ENCODE peak calls at places on chromosomes 13 and 19, in five cellular contexts. J is uterus, S is GM23248, Q is aorta, N is iPS DF 6.9. F is an unnamed sample.

GRCh38 chr19:9721861-9722260 is 46.7 kb downstream of the ZNF846 start:
- DNase-seq in N (no peak), Q (no peak), S (no peak), J (no peak), F (peak)

GRCh38 chr13:43785681-43786471 is 896 bp downstream of the ENOX1 start:
- DNase-seq in S (peak), N (no peak), J (peak), Q (peak), F (no peak)

GRCh38 chr19:2982556-2982955 is 5.2 kb downstream of the TLE6 start:
- DNase-seq in J (no peak), S (no peak), N (no peak), Q (no peak), F (no peak)

GRCh38 chr19:56085571-56086275 is 35.4 kb downstream of the ZNF787 start:
- DNase-seq in J (no peak), S (peak), N (no peak), Q (no peak), F (no peak)

GRCh38 chr13:102868366-102868936 is 22.6 kb downstream of the ERCC5 start:
- DNase-seq in J (no peak), N (no peak), S (peak), Q (no peak), F (no peak)

GRCh38 chr13:74009100-74009668 is 125.0 kb downstream of the KLF12 start:
- DNase-seq in J (no peak), N (no peak), Q (no peak), S (no peak), F (no peak)

GRCh38 chr19:15113245-15114152 is 6.3 kb downstream of the SYDE1 start:
- DNase-seq in Q (peak), N (peak), S (no peak), J (no peak), F (no peak)

GRCh38 chr13:94464771-94465170 is 14.7 kb downstream of the DCT start:
- DNase-seq in S (peak), N (no peak), Q (no peak), J (no peak), F (no peak)

GRCh38 chr13:110471833-110472162 is 89.7 kb downstream of the RAB20 start:
- DNase-seq in Q (peak), N (no peak), J (no peak), S (peak), F (no peak)

GRCh38 chr19:49340069-49340864 is 5.1 kb downstream of the CD37 start:
- DNase-seq in N (no peak), Q (peak), J (peak), S (peak), F (no peak)

GRCh38 chr19:52673014-52673413 is 34.9 kb upstream of the ZNF83 start:
- DNase-seq in J (no peak), Q (no peak), N (no peak), S (no peak), F (no peak)

GRCh38 chr19:6030214-6030507 is 52.2 kb upstream of the RANBP3 start:
- DNase-seq in N (no peak), S (peak), J (no peak), Q (no peak), F (no peak)

GRCh38 chr19:55173717-55174409 is 6.2 kb downstream of the SYT5 start:
- DNase-seq in J (peak), Q (peak), N (no peak), S (peak), F (no peak)

GRCh38 chr13:93248627-93249047 is 22.0 kb downstream of the GPC6 start:
- DNase-seq in J (no peak), S (no peak), N (no peak), Q (peak), F (no peak)

GRCh38 chr13:41854758-41855157 is 106.2 kb downstream of the VWA8 start:
- DNase-seq in N (no peak), Q (no peak), J (no peak), S (no peak), F (no peak)

GRCh38 chr19:47247308-47247990 is 8.9 kb upstream of the CCDC9 start:
- DNase-seq in N (no peak), J (peak), S (peak), Q (peak), F (no peak)

GRCh38 chr13:75670496-75670895 is 34.4 kb downstream of the LMO7 start:
- DNase-seq in Q (no peak), J (no peak), S (peak), N (no peak), F (no peak)

GRCh38 chr19:13932911-13933393 is 5.3 kb downstream of the PODNL1 start:
- DNase-seq in S (no peak), N (no peak), Q (no peak), J (no peak), F (no peak)

GRCh38 chr13:113915012-113915763 is 51.3 kb upstream of the GAS6 start:
- DNase-seq in Q (no peak), J (no peak), S (no peak), N (no peak), F (no peak)

GRCh38 chr19:27892500-27892899 is 1320.5 kb downstream of the UQCRFS1 start:
- DNase-seq in S (no peak), J (no peak), N (no peak), Q (no peak), F (no peak)

GRCh38 chr13:112645327-112645914 is 44.4 kb upstream of the ATP11A start:
- DNase-seq in Q (no peak), N (no peak), J (no peak), S (no peak), F (no peak)

GRCh38 chr19:51724543-51724942 is 752 bp upstream of the HAS1 start:
- DNase-seq in J (no peak), Q (no peak), S (peak), N (no peak), F (no peak)

GRCh38 chr13:96473463-96474157 is 383.7 kb downstream of the HS6ST3 start:
- DNase-seq in Q (no peak), N (no peak), J (no peak), S (no peak), F (no peak)

GRCh38 chr13:51785592-51786424 is 18.2 kb downstream of the DHRS12 start:
- DNase-seq in N (no peak), Q (no peak), S (peak), J (peak), F (no peak)
- H3K27ac ChIP-seq in N (no peak), Q (no peak), S (peak), J (peak), F (no peak)

GRCh38 chr19:42202290-42202867 is 15.1 kb downstream of the DEDD2 start:
- DNase-seq in S (no peak), N (no peak), Q (no peak), J (no peak), F (no peak)
- H3K27ac ChIP-seq in S (no peak), N (no peak), Q (no peak), J (no peak), F (no peak)

DNA sequence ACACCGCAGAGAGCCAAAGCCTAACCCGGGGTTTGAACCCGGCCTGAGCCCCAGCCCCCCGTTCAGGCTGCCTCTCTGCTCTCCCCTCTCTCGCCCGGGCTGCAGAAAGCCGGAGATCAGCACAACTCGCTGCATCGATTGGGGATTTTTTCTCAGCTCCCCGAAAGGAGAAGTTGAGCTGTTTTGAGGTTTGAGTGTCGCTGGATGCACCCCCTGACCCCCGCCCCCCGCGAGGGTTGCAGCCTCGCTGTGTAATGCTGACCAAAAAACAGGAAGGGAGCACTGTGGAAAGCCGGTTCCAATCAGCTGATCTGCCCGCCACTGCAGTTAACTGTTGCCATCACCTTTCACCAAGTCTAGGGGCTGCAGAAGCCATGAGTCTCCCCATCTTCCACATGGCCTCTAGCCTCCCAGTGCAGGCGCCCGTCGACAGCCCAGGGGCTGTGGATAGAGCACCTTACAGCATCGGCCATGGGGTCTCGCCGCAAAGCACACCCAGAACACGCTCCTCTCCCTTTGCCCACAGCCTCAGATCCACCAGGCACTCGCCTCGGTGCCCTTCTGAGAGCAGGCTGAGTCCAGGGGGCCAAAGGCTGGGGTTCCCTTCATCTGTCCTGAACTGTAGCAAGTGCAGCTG is 34.5 kb downstream of the MYO9B start:
- DNase-seq in S (no peak), J (no peak), N (no peak), Q (peak), F (no peak)
- H3K27ac ChIP-seq in S (peak), J (peak), N (no peak), Q (no peak), F (no peak)

GRCh38 chr13:20390526-20391175 is 135.0 kb downstream of the CRYL1 start:
- DNase-seq in N (no peak), S (peak), Q (no peak), J (no peak), F (no peak)

GRCh38 chr13:20387006-20387405 is 138.7 kb downstream of the CRYL1 start:
- DNase-seq in J (no peak), S (no peak), N (no peak), Q (no peak), F (no peak)

GRCh38 chr13:20389696-20390525 is 135.7 kb downstream of the CRYL1 start:
- DNase-seq in Q (no peak), N (no peak), J (no peak), S (no peak), F (no peak)

GRCh38 chr13:20387441-20387971 is 138.2 kb downstream of the CRYL1 start:
- DNase-seq in J (no peak), S (peak), N (no peak), Q (no peak), F (peak)

DNA sequence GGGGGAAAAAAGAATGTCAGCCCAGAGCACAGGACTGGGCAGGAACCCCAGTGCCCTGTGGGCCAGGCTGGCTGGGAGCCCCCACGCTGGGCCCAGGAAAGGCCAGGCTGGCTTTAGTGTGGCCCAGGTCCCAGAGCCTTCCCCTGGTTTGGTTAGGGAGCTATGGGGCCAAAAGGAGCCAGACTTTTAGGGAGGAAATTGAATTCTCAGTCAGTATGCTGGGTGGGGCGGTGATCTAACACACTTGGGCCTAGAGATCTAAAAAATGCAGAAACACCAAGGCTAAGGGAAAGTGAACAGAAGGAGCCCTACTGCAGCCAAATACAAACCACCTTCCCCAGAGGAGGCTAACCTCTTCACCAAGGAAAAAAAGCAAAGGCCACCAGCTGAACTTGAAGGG is 137.5 kb downstream of the CRYL1 start:
- DNase-seq in J (no peak), S (no peak), N (no peak), Q (no peak), F (no peak)
- H3K27ac ChIP-seq in J (no peak), S (no peak), N (no peak), Q (no peak), F (peak)

GRCh38 chr19:45887311-45887710 is 1.4 kb upstream of the IRF2BP1 start:
- DNase-seq in Q (no peak), S (no peak), J (peak), N (no peak), F (no peak)
- H3K27ac ChIP-seq in Q (peak), S (peak), J (peak), N (no peak), F (peak)

DNA sequence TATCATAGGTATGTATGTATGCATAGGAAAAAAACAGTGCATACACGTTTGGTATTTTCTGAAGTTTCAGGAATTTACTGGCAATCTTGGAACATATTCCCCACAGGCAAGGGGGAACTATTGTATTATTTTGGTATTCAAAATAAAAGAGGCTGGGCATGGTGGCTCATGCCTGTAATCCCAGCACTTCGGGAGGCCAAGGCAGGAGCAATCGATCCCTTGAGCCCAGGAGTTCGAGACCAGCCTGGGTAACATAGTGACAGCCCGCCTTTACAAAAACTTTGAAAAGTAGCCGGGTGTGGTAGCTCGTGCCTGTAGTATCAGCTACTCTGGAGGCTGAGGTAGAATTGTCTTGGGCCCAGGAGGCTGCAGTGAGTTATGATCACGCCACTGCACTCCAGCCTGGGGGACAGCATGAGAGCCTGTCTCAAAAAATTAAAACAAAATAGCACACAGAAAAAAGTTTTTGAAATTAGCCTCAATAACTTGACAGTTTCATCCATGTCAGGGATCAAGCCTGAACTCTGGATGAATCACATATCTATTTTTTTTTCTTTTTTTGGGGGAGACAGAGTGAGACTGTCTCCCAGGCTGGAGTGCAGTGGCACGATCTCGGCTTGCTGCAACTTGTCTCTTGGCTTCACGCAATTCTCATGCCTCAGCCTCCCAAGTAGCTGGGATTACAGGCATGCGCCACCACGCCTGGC is 29.1 kb upstream of the HOMER3 start:
- DNase-seq in Q (no peak), N (no peak), J (no peak), S (no peak), F (no peak)
- H3K27ac ChIP-seq in Q (no peak), N (no peak), J (peak), S (peak), F (peak)

DNA sequence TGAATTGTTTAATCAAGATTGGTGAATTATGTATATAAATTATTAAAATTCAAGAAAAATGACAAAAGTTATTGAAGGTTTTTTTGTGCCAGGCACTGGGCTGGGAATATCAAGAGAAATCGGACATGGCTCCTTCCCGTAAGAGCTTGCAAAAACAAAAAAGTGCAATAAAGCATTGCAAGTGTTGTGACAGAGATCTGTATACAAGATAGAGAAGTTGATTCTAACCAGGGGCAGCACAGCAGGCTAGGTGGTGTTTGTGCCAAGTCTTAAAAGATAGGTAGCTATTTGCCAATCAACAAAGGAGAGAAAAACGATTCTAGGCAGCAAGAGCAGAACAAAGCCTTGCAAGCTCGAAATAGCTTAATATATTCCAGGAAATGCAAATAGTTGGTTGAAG is 123.7 kb upstream of the WASF3 start:
- DNase-seq in S (no peak), N (no peak), J (no peak), Q (no peak), F (no peak)
- H3K27ac ChIP-seq in S (no peak), N (no peak), J (no peak), Q (no peak), F (no peak)

GRCh38 chr19:53992211-53992610 is 774 bp downstream of the CACNG6 start:
- DNase-seq in S (no peak), Q (no peak), N (no peak), J (no peak), F (no peak)
- H3K27ac ChIP-seq in S (no peak), Q (no peak), N (no peak), J (no peak), F (no peak)

GRCh38 chr19:35042056-35042730 is 672 bp downstream of the HPN start:
- DNase-seq in Q (no peak), J (no peak), N (no peak), S (no peak), F (no peak)

GRCh38 chr19:35039881-35040456 is 1.6 kb upstream of the HPN start:
- DNase-seq in N (no peak), Q (no peak), S (no peak), J (no peak), F (no peak)

GRCh38 chr19:35040474-35040825 is 1.1 kb upstream of the HPN start:
- DNase-seq in N (no peak), J (no peak), S (no peak), Q (no peak), F (no peak)

GRCh38 chr19:35041548-35042055 is at the start of gene HPN:
- DNase-seq in N (no peak), Q (no peak), S (no peak), J (no peak), F (no peak)

GRCh38 chr19:35040826-35041547 is 534 bp upstream of the HPN start:
- DNase-seq in Q (peak), J (peak), N (no peak), S (no peak), F (no peak)
- H3K27ac ChIP-seq in Q (no peak), J (peak), N (no peak), S (no peak), F (no peak)

DNA sequence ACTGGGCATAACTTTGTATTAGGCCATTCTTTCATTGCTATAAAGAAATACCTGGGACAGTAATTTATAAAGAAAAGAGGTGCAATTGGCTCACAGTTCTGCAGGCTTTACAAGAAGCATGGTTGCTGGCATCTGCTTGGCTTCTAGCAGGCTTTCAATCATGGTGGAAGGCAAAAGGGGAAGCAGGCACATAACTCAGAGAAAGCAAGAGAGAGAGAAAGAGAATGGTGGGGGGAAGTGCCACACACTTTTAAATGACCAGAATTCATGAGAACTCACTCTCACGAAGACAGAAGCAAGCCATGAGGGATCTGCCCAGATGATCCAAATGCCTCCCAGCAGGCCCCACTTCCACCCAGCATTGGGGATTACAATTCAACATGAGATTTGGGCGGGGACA is 179.7 kb downstream of the SPRY2 start:
- DNase-seq in J (no peak), Q (no peak), S (no peak), N (no peak), F (no peak)
- H3K27ac ChIP-seq in J (no peak), Q (no peak), S (no peak), N (no peak), F (no peak)

F was measured in epithelial cell of prostate.